ENCODE peak calls at places on chromosome X, in five cellular contexts. A, N, V, Z and L are unnamed samples.

GRCh38 chrX:142089193-142089592 is 115.9 kb downstream of the MAGEC2 start:
- DNase-seq in A (no peak), N (peak; percentile 1), V (no peak), Z (no peak), L (no peak)

GRCh38 chrX:56385336-56385735 is 153.2 kb downstream of the KLF8 start:
- DNase-seq in A (no peak), N (no peak), V (no peak), Z (no peak), L (no peak)

GRCh38 chrX:129193357-129193756 is 329.9 kb downstream of the SMARCA1 start:
- DNase-seq in A (no peak), N (no peak), V (no peak), Z (peak; percentile 15), L (no peak)

GRCh38 chrX:87338510-87338909 is 179.1 kb upstream of the KLHL4 start:
- DNase-seq in A (no peak), N (no peak), V (no peak), Z (no peak), L (no peak)

GRCh38 chrX:44036336-44036735 is 63.1 kb upstream of the NDP start:
- DNase-seq in A (no peak), N (no peak), V (no peak), Z (no peak), L (no peak)

GRCh38 chrX:46209037-46209436 is 336.2 kb downstream of the ZNF674 start:
- DNase-seq in A (no peak), N (no peak), V (no peak), Z (no peak), L (no peak)

GRCh38 chrX:19902110-19902509 is 14.7 kb upstream of the SH3KBP1 start:
- DNase-seq in A (no peak), N (no peak), V (no peak), Z (no peak), L (no peak)

GRCh38 chrX:132292753-132293152 is 73.5 kb upstream of the RAP2C start:
- DNase-seq in A (peak; percentile 19), N (peak; percentile 54), V (no peak), Z (no peak), L (no peak)

GRCh38 chrX:123860506-123860840 is 620 bp downstream of the XIAP start:
- DNase-seq in A (peak; percentile 21), N (peak; percentile 24), V (no peak), Z (no peak), L (no peak)

GRCh38 chrX:9131066-9131465 is 97.1 kb upstream of the FAM9B start:
- DNase-seq in A (no peak), N (no peak), V (no peak), Z (no peak), L (no peak)

GRCh38 chrX:68146054-68146453 is 287.2 kb downstream of the OPHN1 start:
- DNase-seq in A (no peak), N (peak; percentile 12), V (no peak), Z (no peak), L (no peak)

GRCh38 chrX:106566362-106566761 is 45.4 kb upstream of the RADX start:
- DNase-seq in A (no peak), N (no peak), V (no peak), Z (no peak), L (no peak)

GRCh38 chrX:44621088-44621487 is 78.4 kb upstream of the FUNDC1 start:
- DNase-seq in A (no peak), N (no peak), V (no peak), Z (no peak), L (no peak)

GRCh38 chrX:103254921-103255455 is at the start of gene TCEAL8:
- DNase-seq in A (peak; percentile 21), N (peak; percentile 60), V (peak; percentile 61), Z (peak; percentile 66), L (peak; percentile 93)

GRCh38 chrX:138711399-138712347 is at the start of gene FGF13:
- DNase-seq in A (no peak), N (peak; percentile 35), V (peak; percentile 60), Z (no peak), L (no peak)

GRCh38 chrX:149392896-149393295 is 112.2 kb downstream of the IDS start:
- DNase-seq in A (no peak), N (no peak), V (no peak), Z (no peak), L (no peak)

GRCh38 chrX:135384161-135384836 is 37.4 kb upstream of the SMIM10L2A start:
- DNase-seq in A (no peak), N (no peak), V (no peak), Z (no peak), L (no peak)

GRCh38 chrX:12843668-12844279 is 23.1 kb upstream of the TLR7 start:
- DNase-seq in A (peak; percentile 85), N (no peak), V (no peak), Z (no peak), L (no peak)

GRCh38 chrX:139720136-139720535 is 12.2 kb upstream of the MCF2 start:
- DNase-seq in A (no peak), N (no peak), V (peak; percentile 42), Z (no peak), L (no peak)

GRCh38 chrX:2638279-2638678 is 52.8 kb upstream of the CD99 start:
- DNase-seq in A (no peak), N (no peak), V (no peak), Z (no peak), L (no peak)

GRCh38 chrX:152154050-152154449 is 15.7 kb upstream of the MAGEA10 start:
- DNase-seq in A (no peak), N (no peak), V (no peak), Z (no peak), L (no peak)

GRCh38 chrX:152149648-152150047 is 11.3 kb upstream of the MAGEA10 start:
- DNase-seq in A (no peak), N (no peak), V (no peak), Z (no peak), L (no peak)
- TF ChIP-seq EP300 in A (no peak), N (no peak), V (no peak), Z (no peak), L (no peak)

GRCh38 chrX:48785156-48785524 is 1.2 kb upstream of the GATA1 start:
- DNase-seq in A (no peak), N (peak; percentile 8), V (no peak), Z (no peak), L (no peak)

GRCh38 chrX:48786341-48786800 is at the start of gene GATA1:
- DNase-seq in A (no peak), N (peak; percentile 19), V (no peak), Z (no peak), L (no peak)

GRCh38 chrX:48787809-48788471 is 1.6 kb downstream of the GATA1 start:
- DNase-seq in A (no peak), N (no peak), V (no peak), Z (no peak), L (no peak)

GRCh38 chrX:48786825-48787538 is 592 bp downstream of the GATA1 start:
- DNase-seq in A (no peak), N (no peak), V (no peak), Z (no peak), L (no peak)

GRCh38 chrX:48785525-48786214 is 720 bp upstream of the GATA1 start:
- DNase-seq in A (no peak), N (peak; percentile 30), V (no peak), Z (no peak), L (no peak)
- TF ChIP-seq EP300 in A (no peak), N (no peak), V (no peak), Z (no peak), L (no peak)

DNA sequence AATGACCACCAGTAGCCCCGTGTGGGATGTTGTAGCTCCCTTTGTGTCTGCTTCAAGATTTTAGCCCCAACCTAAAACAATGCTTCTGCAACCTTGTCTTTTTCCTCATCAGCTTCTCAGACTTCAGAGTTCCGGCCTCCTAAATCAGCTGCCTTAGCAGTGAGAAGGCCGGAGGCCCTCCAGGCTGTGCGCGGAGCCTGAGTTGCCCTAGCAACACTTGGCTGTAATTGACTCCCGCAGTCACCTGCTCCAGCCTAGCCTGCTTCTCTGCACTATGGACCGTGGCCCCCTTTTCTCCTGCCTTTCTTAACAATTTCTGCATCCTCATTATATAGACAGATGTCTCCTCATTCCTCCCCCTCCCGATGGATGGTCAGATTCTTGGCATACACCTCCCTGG is 9.4 kb upstream of the HUWE1 start:
- DNase-seq in A (no peak), N (no peak), V (no peak), Z (no peak), L (no peak)
- TF ChIP-seq EP300 in A (no peak), N (no peak), V (no peak), Z (no peak), L (no peak)

GRCh38 chrX:111756486-111756885 is 75.5 kb downstream of the ALG13 start:
- DNase-seq in A (no peak), N (no peak), V (no peak), Z (no peak), L (no peak)
- TF ChIP-seq EP300 in A (no peak), N (no peak), V (no peak), Z (no peak), L (no peak)

GRCh38 chrX:150898343-150899190 is at the start of gene CD99L2:
- DNase-seq in A (no peak), N (peak; percentile 94), V (peak; percentile 93), Z (peak; percentile 84), L (peak; percentile 92)
- TF ChIP-seq EP300 in A (no peak), N (no peak), V (no peak), Z (peak; percentile 24), L (no peak)

DNA sequence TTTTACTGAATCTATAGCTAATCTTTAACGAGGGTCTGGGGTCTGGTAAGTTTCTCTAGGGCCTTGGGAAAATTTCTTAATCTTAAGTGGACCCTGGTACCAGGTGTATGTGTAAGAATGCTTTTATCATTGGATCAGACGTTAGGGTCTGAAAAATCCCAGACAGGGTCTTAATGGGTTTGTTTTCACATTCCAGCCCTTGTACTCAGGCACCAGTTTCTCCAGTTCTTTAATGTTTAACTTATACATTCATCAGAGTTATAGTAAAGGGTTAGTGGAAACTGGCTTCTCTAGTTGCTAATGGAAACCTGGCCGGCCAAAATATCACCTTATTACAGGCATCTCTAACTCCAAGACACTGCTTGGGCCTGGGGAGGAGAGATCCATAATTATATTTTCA is 11.7 kb downstream of the MAGEB16 start:
- DNase-seq in A (no peak), N (no peak), V (no peak), Z (no peak), L (no peak)
- TF ChIP-seq EP300 in A (no peak), N (no peak), V (no peak), Z (no peak), L (no peak)

GRCh38 chrX:48933757-48934156 is 14.9 kb upstream of the PIM2 start:
- DNase-seq in A (no peak), N (no peak), V (no peak), Z (no peak), L (no peak)

GRCh38 chrX:48924270-48924669 is 5.4 kb upstream of the PIM2 start:
- DNase-seq in A (no peak), N (no peak), V (no peak), Z (no peak), L (no peak)

GRCh38 chrX:48927125-48927524 is 8.3 kb upstream of the PIM2 start:
- DNase-seq in A (no peak), N (no peak), V (peak; percentile 49), Z (no peak), L (no peak)

GRCh38 chrX:48923771-48924170 is 4.9 kb upstream of the PIM2 start:
- DNase-seq in A (no peak), N (no peak), V (no peak), Z (no peak), L (no peak)

GRCh38 chrX:48927736-48928382 is 9.0 kb upstream of the PIM2 start:
- DNase-seq in A (no peak), N (no peak), V (no peak), Z (no peak), L (no peak)
- TF ChIP-seq EP300 in A (no peak), N (no peak), V (no peak), Z (no peak), L (no peak)